ENCODE peak calls at places on chromosomes 3 and 15, in four cellular contexts. D, Q, V and E are unnamed samples. For H3K27me3, the result is how much of the 10 kb centered on the place peaks cover.

GRCh38 chr15:101578443-101578894 is 73.7 kb downstream of the TM2D3 start:
- DNase-seq in Q (peak), D (no peak), V (peak), E (peak)

GRCh38 chr3:4814904-4815574 is 164.2 kb upstream of the BHLHE40 start:
- DNase-seq in Q (no peak), V (no peak), D (no peak), E (no peak)

GRCh38 chr3:158791259-158791920 is 10.5 kb upstream of the MFSD1 start:
- DNase-seq in V (no peak), D (peak), Q (no peak), E (peak)

GRCh38 chr3:16069149-16069922 is 105.1 kb upstream of the GALNT15 start:
- DNase-seq in D (peak), V (no peak), Q (no peak), E (peak)

GRCh38 chr3:13477946-13478345 is 2.2 kb upstream of the HDAC11 start:
- DNase-seq in D (no peak), Q (no peak), V (no peak), E (no peak)

GRCh38 chr3:102714567-102714966 is 279.8 kb downstream of the ZPLD1 start:
- DNase-seq in V (no peak), D (no peak), Q (no peak), E (no peak)

GRCh38 chr3:104941785-104942184 is 424.9 kb upstream of the ALCAM start:
- DNase-seq in V (no peak), D (no peak), Q (no peak), E (no peak)

GRCh38 chr3:31251083-31251482 is 281.6 kb upstream of the STT3B start:
- DNase-seq in D (no peak), Q (no peak), V (no peak), E (no peak)

GRCh38 chr3:55897573-55898224 is 410.6 kb upstream of the WNT5A start:
- DNase-seq in V (no peak), Q (no peak), D (peak), E (peak)

GRCh38 chr15:28975766-28976179 is 90.0 kb downstream of the APBA2 start:
- DNase-seq in D (peak), V (peak), Q (peak), E (peak)

GRCh38 chr3:48960841-48961413 is 29.1 kb upstream of the P4HTM start:
- DNase-seq in D (no peak), V (no peak), Q (no peak), E (no peak)

GRCh38 chr15:88586401-88587162 is 34.6 kb upstream of the AEN start:
- DNase-seq in V (no peak), D (peak), Q (no peak), E (no peak)

GRCh38 chr15:42363487-42363886 is 4.2 kb downstream of the CAPN3 start:
- DNase-seq in V (peak), Q (no peak), D (no peak), E (peak)

GRCh38 chr3:193347507-193348501 is 30.7 kb downstream of the ATP13A5 start:
- DNase-seq in V (peak), Q (no peak), D (no peak), E (peak)

GRCh38 chr15:62067448-62068044 is 769 bp downstream of the C2CD4A start:
- DNase-seq in D (no peak), V (peak), Q (peak), E (peak)

GRCh38 chr3:9217784-9218513 is 31.5 kb downstream of the SRGAP3 start:
- DNase-seq in D (no peak), Q (no peak), V (no peak), E (no peak)

GRCh38 chr3:115692887-115693524 is 69.7 kb downstream of the GAP43 start:
- DNase-seq in Q (peak), D (peak), V (peak), E (peak)

GRCh38 chr3:30659270-30660127 is 53.1 kb downstream of the TGFBR2 start:
- DNase-seq in D (peak), V (no peak), Q (no peak), E (peak)

GRCh38 chr15:96693990-96694517 is 363.6 kb downstream of the NR2F2 start:
- DNase-seq in D (no peak), V (no peak), Q (no peak), E (no peak)

GRCh38 chr3:120557115-120557514 is 39.0 kb upstream of the NDUFB4 start:
- DNase-seq in D (no peak), Q (no peak), V (no peak), E (no peak)

GRCh38 chr3:106333911-106334618 is 465.3 kb upstream of the CBLB start:
- DNase-seq in D (peak), Q (no peak), V (no peak), E (no peak)

DNA sequence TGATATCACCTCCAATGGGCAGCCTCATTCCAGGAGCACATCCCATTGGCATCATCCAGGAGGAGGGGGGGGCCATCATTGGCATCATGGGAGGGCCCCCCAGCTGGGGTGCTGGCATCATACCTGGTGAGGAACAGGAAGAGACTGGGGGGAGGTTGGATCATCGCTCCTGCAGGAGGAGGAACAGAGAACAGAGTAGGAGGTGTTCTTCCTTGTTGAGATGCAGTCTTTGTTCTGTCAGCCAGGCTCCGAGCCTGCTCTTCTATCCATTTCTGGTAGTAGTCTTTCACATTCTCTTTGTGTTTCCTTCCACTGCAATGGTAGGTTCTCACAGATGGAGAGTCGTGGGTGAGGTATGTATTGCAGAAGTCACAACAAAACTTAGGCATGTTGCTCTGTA is 16.7 kb upstream of the ERICH6 start:
- DNase-seq in Q (no peak), D (no peak), V (no peak), E (no peak)
- H3K27me3 ChIP-seq in Q (under half), D (under half), V (under half), E (under half)

GRCh38 chr3:107630779-107631178 is 108.0 kb downstream of the BBX start:
- DNase-seq in Q (no peak), D (no peak), V (no peak), E (no peak)

GRCh38 chr3:107634142-107634489 is 111.4 kb downstream of the BBX start:
- DNase-seq in D (no peak), V (no peak), Q (no peak), E (no peak)

GRCh38 chr3:107632576-107632975 is 109.8 kb downstream of the BBX start:
- DNase-seq in D (no peak), V (no peak), Q (no peak), E (no peak)

GRCh38 chr3:107629556-107629955 is 106.8 kb downstream of the BBX start:
- DNase-seq in V (no peak), Q (no peak), D (peak), E (no peak)

DNA sequence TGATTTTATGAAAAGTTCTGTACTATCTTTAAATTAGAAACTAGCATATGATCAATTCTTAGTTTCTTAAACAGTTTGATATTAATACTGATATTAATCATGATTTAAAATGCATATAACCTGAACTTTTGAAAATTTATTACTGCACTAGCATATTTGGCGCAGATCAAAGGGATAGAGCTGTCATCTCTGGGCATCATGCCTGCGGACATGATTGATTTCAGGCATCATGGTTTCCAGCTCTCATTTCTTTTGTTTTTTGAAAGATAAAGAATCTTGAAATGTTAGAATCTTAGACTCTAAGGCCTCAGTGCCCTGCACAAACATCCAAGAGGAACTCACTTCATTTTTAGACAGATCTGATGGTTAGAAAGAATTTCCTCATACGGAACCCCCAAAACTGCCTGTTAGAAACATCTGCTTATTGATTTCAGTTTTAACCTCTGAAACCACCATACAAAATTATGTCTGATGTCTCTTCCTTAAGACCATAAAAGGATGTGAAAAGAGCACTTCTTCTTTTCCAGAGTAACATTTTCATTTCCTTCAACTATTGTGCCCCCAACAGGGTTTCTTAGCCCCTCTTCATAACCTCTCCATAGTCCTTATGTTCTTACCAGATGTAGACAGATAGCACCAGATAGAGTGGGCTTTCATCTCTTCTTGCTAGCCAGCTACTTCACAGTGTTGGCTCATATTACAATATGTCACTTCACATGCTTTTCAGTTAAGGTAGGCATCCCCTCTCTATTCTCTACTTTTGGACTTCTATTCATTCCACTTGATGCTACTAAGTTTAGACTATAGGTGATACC is 110.8 kb downstream of the BBX start:
- DNase-seq in V (no peak), D (no peak), Q (no peak), E (no peak)
- H3K4me2 ChIP-seq in V (no peak), D (no peak), Q (no peak), E (no peak)

GRCh38 chr3:173970206-173970605 is 572.7 kb downstream of the NLGN1 start:
- DNase-seq in Q (no peak), D (no peak), V (no peak), E (no peak)
- H3K56ac ChIP-seq in Q (no peak), D (no peak), V (no peak), E (no peak)

GRCh38 chr15:60004846-60005351 is 788 bp downstream of the FOXB1 start:
- DNase-seq in Q (no peak), V (peak), D (peak), E (peak)

GRCh38 chr15:60002528-60003218 is 1.4 kb upstream of the FOXB1 start:
- DNase-seq in V (no peak), D (peak), Q (no peak), E (no peak)

GRCh38 chr15:60001642-60002527 is 2.2 kb upstream of the FOXB1 start:
- DNase-seq in V (no peak), Q (peak), D (no peak), E (no peak)

GRCh38 chr15:60004019-60004845 is at the start of gene FOXB1:
- DNase-seq in V (peak), Q (peak), D (no peak), E (peak)

GRCh38 chr15:60003243-60004018 is 680 bp upstream of the FOXB1 start:
- DNase-seq in Q (no peak), D (no peak), V (no peak), E (no peak)
- H3K27me3 ChIP-seq in Q (under half), D (half or more), V (under half), E (under half)

DNA sequence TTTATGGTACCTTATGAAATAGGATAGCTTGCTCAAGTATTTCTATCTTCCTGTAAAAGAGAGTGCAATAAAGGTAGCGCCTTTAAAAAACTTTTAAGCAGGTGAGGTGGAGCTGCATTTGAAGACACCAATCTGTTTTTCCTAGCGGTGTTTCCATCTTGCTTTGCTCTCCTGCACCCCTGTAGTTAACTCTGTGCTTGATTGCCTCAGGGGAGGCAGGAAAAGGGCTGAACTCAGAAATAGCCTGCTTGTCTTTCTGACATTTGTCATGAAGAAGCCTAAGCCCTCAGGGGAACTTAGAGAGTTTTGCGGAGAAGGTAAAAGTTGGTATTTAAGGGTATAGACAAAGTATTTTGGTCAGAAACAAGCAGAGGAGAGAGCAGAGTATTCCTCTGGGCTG is 63.0 kb upstream of the TPRG1 start:
- DNase-seq in V (no peak), D (no peak), Q (no peak), E (peak)
- H3K4me2 ChIP-seq in V (no peak), D (no peak), Q (no peak), E (no peak)

DNA sequence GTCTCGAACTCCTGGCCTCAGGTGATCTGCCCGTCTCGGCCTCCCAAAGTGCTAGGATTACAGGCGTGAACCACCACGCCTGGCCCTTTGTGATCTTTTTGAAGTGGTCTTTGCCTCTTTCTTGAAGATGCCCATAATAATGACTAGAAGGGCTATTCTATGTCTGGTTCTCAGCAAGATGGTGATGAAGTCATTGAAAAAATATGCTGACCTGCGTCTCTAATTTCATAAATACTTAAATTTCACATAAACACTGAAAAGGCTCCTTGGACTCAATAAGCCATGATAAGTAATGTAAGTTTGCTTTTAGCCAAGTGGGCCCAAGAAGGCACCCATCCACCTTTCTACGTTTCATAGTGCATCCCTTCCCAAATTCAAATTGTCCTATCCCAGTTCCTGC is 775 bp upstream of the MAPK6 start:
- DNase-seq in D (peak), Q (no peak), V (no peak), E (no peak)
- H3K56ac ChIP-seq in D (peak), Q (no peak), V (no peak), E (peak)

DNA sequence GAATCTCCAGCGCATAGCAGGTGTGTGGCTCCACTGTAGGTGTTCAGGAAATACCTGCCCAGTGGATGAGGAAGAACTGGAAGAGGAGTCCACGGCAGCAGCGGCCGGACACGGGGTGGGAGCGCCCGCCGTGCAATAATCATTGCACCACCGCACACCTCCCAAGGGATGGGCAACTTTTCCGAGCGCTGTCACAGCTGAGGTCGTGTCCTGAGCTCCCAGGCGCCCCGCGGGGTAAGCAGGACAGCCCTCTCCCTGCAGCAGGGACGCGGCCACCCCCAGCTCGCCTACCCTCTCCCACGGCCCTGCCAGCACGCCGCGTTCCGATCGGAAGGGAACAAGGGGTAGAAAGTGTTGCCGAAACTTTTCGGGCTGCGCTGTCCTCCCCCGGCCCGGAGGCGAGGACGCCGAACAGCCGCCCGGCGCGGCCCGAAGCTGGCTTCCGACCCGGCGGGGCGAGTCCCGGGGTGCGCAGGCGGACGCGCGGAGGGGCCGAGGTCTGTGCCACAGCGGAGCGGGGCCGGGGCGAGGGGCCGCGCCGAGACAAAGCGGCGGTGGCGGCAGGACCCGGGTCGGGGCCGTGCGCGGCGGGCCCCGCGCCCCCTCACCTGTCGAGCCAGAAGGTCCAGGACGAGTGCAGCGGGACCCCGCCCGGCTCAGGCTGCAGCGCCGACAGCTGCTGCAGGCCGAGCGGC is 471 bp downstream of the EIF4E3 start:
- DNase-seq in Q (peak), D (no peak), V (no peak), E (no peak)
- H3K27me3 ChIP-seq in Q (under half), D (half or more), V (under half), E (under half)

GRCh38 chr3:196117809-196118208 is 35.9 kb upstream of the TFRC start:
- DNase-seq in D (no peak), V (no peak), Q (no peak), E (no peak)
- H3K4me2 ChIP-seq in D (no peak), V (no peak), Q (no peak), E (no peak)